ENCODE peak calls at places on chromosomes 12 and 14, in seven cellular contexts. M is cardiac muscle cell, B is bronchial epithelial cell, C is dorsolateral prefrontal cortex, V is nephron progenitor cell, H is cardiac fibroblast, R is GM20000. Z is an unnamed sample.

GRCh38 chr14:71891970-71892369 is 40.3 kb upstream of the RGS6 start:
- DNase-seq in R (no peak), B (no peak), V (no peak), H (no peak), M (no peak), C (no peak), Z (no peak)

GRCh38 chr12:34301251-34302130 is 279.2 kb downstream of the ALG10 start:
- DNase-seq in C (no peak), R (no peak), B (no peak), M (no peak), H (no peak), V (no peak), Z (no peak)

GRCh38 chr14:90383731-90384542 is 12.9 kb upstream of the CALM1 start:
- DNase-seq in H (peak; percentile 70), M (peak; percentile 79), R (no peak), C (peak; percentile 64), V (peak; percentile 66), B (no peak), Z (peak; percentile 69)

GRCh38 chr14:81138429-81138828 is 82.3 kb downstream of the GTF2A1 start:
- DNase-seq in M (no peak), R (no peak), H (no peak), C (no peak), B (no peak), V (no peak), Z (no peak)

GRCh38 chr14:23660290-23661226 is 24.4 kb downstream of the DHRS2 start:
- DNase-seq in R (peak; percentile 29), M (no peak), C (peak; percentile 65), H (no peak), B (no peak), V (no peak), Z (no peak)

GRCh38 chr12:116123511-116124258 is 153.8 kb downstream of the MED13L start:
- DNase-seq in M (peak; percentile 72), H (peak; percentile 50), B (peak; percentile 63), V (peak; percentile 20), R (peak; percentile 53), C (peak; percentile 40), Z (no peak)

GRCh38 chr14:103723176-103724081 is 7.8 kb downstream of the ZFYVE21 start:
- DNase-seq in R (no peak), C (peak; percentile 73), V (no peak), H (peak; percentile 21), B (no peak), M (no peak), Z (no peak)

GRCh38 chr14:68774771-68775613 is 17.9 kb downstream of the ZFP36L1 start:
- DNase-seq in M (no peak), B (peak; percentile 86), V (no peak), R (no peak), C (no peak), H (peak; percentile 17), Z (no peak)

GRCh38 chr12:47216150-47216677 is 136.5 kb upstream of the AMIGO2 start:
- DNase-seq in R (peak; percentile 40), M (no peak), V (no peak), B (no peak), C (no peak), H (no peak), Z (no peak)

GRCh38 chr12:12686925-12687324 is 9.1 kb downstream of the GPR19 start:
- DNase-seq in B (no peak), R (no peak), M (no peak), H (peak; percentile 71), V (no peak), C (no peak), Z (no peak)

GRCh38 chr12:75489613-75490210 is 9.2 kb downstream of the GLIPR1 start:
- DNase-seq in M (no peak), B (peak; percentile 85), V (no peak), R (no peak), H (peak; percentile 43), C (no peak), Z (no peak)

GRCh38 chr14:49766839-49767238 is 1.1 kb upstream of the KLHDC2 start:
- DNase-seq in C (no peak), H (peak; percentile 5), M (no peak), B (peak; percentile 15), R (no peak), V (no peak), Z (no peak)

GRCh38 chr14:49769171-49769570 is 1.2 kb downstream of the KLHDC2 start:
- DNase-seq in M (no peak), R (no peak), H (peak; percentile 45), V (no peak), C (no peak), B (peak; percentile 27), Z (no peak)

GRCh38 chr14:49768301-49769121 is 558 bp downstream of the KLHDC2 start:
- DNase-seq in C (peak; percentile 48), H (peak; percentile 71), B (peak; percentile 79), R (peak; percentile 66), M (peak; percentile 83), V (peak; percentile 51), Z (peak; percentile 50)

GRCh38 chr14:49769581-49770211 is 1.7 kb downstream of the KLHDC2 start:
- DNase-seq in R (no peak), C (no peak), B (no peak), H (no peak), V (no peak), M (no peak), Z (no peak)

DNA sequence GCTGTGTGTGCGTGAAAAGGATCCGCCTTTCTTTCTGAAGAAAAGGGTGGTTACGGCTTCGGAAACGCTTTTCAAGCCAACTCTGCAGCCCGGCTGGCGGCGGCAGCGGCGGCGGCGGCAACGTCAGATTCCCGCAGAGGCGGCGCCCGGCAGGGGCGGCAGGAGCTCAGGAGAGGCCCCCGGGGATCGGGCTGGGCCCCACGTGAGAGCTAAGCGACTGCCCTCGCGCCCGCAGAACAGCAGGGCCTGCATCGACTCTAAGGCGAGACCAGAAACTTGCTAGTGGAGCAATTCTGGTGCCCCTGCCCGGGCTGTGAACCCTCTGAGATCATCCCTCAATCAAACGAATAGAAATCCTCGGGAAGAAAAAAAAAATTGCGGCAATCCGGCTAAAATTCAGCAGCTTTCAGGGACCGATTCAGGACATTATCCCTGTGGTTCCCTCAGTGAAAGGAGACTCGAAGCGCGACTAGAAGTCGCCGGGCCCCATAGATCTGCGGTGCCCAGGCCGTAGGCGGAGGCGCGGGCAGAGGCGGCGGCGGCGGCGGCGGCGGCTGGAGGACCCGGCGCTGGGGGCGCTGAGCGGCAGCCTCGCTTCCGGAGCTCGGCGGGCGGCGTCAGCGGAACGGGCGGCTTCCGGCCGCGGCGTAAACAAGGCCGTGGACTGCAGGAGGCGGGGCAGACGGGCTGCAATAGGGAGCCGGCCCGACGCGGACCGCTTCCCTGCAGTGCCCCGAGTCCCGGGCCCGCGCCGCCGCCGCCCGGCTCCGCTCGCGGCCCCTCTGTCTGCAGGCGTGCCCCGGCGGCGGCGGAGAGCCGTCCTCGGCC is at the start of gene KLHDC2:
- DNase-seq in C (peak; percentile 85), M (peak; percentile 94), R (peak; percentile 94), B (peak; percentile 67), H (peak; percentile 94), V (peak; percentile 87), Z (peak; percentile 92)
- TF ChIP-seq CTCF in C (peak; percentile 22), M (peak; percentile 24), R (peak; percentile 60), B (peak; percentile 7), H (no peak), V (no peak), Z (no peak)

DNA sequence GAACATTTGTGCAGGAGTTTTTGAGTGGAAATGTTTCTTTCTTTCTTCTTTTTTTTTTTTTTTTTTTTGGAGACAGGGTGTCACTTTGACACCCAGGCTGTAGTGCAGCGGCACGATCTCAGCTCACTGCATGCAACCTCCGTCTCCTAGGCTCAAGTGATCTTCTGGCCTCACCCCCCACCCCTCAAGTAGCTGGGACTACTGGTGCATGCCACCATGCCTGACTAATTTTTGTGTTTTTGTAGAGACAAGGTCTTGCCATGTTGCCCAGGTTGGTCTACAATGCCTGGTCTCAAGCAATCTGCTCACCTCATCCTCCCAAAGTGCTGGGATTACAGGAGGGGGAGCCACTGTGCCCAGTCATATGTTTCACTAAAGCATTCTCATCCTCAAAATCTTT is 69.2 kb upstream of the BCAT1 start:
- DNase-seq in B (no peak), H (no peak), C (no peak), R (no peak), M (no peak), V (no peak), Z (no peak)
- TF ChIP-seq CTCF in B (no peak), H (no peak), C (no peak), R (no peak), M (no peak), V (no peak), Z (no peak)

GRCh38 chr12:106302401-106303201 is at the start of gene TCP11L2:
- DNase-seq in M (peak; percentile 90), V (peak; percentile 94), C (peak; percentile 89), R (peak; percentile 96), H (peak; percentile 88), B (no peak), Z (peak; percentile 86)

GRCh38 chr12:106303202-106303820 is 778 bp downstream of the TCP11L2 start:
- DNase-seq in B (peak; percentile 56), V (peak; percentile 81), H (peak; percentile 92), C (peak; percentile 65), M (peak; percentile 86), R (peak; percentile 68), Z (peak; percentile 95)

GRCh38 chr12:106305376-106305775 is 2.8 kb downstream of the TCP11L2 start:
- DNase-seq in V (no peak), R (no peak), M (no peak), B (peak; percentile 65), H (no peak), C (no peak), Z (no peak)

GRCh38 chr12:106304001-106304421 is 1.5 kb downstream of the TCP11L2 start:
- DNase-seq in V (peak; percentile 8), H (no peak), B (no peak), C (no peak), R (no peak), M (no peak), Z (no peak)

DNA sequence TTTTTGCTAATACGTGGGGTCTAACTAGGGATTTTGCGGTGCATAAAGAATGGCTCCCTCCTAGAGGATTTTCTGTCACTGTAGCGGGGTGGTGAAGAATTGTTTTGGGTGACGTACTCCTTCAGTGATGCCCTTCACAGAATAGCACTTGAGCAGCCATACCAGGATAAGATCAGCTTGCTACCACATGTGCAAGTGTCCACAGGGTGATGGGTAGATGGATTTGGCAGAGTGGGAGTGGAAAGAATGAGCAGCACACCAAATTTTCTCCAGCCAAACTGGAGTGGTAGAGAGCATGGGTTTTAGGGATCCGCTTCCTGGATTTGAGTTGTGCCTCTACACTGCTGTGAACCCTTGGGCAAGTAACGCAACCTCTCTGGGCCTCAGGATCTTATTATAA is 2.3 kb downstream of the TCP11L2 start:
- DNase-seq in C (no peak), B (no peak), R (no peak), M (no peak), H (no peak), V (no peak), Z (no peak)
- TF ChIP-seq CTCF in C (no peak), B (no peak), R (no peak), M (no peak), H (no peak), V (no peak), Z (no peak)

GRCh38 chr14:54490448-54490805 is 1.6 kb upstream of the GMFB start:
- DNase-seq in B (no peak), C (no peak), M (no peak), V (no peak), R (no peak), H (no peak), Z (no peak)

GRCh38 chr14:54489731-54490447 is 1.1 kb upstream of the GMFB start:
- DNase-seq in H (no peak), V (no peak), C (no peak), B (no peak), R (no peak), M (no peak), Z (no peak)

GRCh38 chr14:54488318-54488645 is 498 bp downstream of the GMFB start:
- DNase-seq in H (no peak), R (no peak), C (no peak), V (no peak), B (peak; percentile 17), M (no peak), Z (no peak)

GRCh38 chr14:54488646-54489317 is at the start of gene GMFB:
- DNase-seq in B (peak; percentile 77), C (peak; percentile 89), R (peak; percentile 94), V (peak; percentile 81), H (peak; percentile 98), M (peak; percentile 93), Z (peak; percentile 88)

GRCh38 chr14:54489318-54489683 is 521 bp upstream of the GMFB start:
- DNase-seq in V (no peak), M (no peak), H (no peak), C (no peak), B (no peak), R (no peak), Z (no peak)
- TF ChIP-seq CTCF in V (peak; percentile 3), M (no peak), H (no peak), C (no peak), B (no peak), R (no peak), Z (no peak)

Z was measured in endothelial cell.